ENCODE peak calls at places on chromosomes 7 and 10, in nine cellular contexts. F is lower leg skin, S is right lobe of liver, I is ovary, B is heart left ventricle, Y is NB4, Z is IMR-90, A is tibial nerve, V is sigmoid colon. W is an unnamed sample.

GRCh38 chr10:102970497-102970896 is 52.4 kb downstream of the CNNM2 start:
- DNase-seq in F (no peak), S (no peak), I (no peak), B (no peak), Y (no peak), Z (no peak), A (no peak), V (no peak), W (no peak)

GRCh38 chr7:84452618-84453017 is 258.0 kb upstream of the SEMA3A start:
- DNase-seq in F (no peak), S (no peak), I (no peak), B (no peak), Y (no peak), Z (no peak), A (no peak), V (no peak), W (no peak)

GRCh38 chr10:94383515-94383914 is 18.8 kb upstream of the TBC1D12 start:
- DNase-seq in F (no peak), S (no peak), I (no peak), B (no peak), Y (peak; percentile 82), Z (no peak), A (no peak), V (no peak), W (no peak)

GRCh38 chr10:69853064-69853463 is 51.4 kb downstream of the COL13A1 start:
- DNase-seq in F (no peak), S (no peak), I (no peak), B (no peak), Y (no peak), Z (no peak), A (no peak), V (no peak), W (no peak)

GRCh38 chr10:84540022-84540616 is 211.7 kb downstream of the CCSER2 start:
- DNase-seq in F (no peak), S (no peak), I (no peak), B (no peak), Y (no peak), Z (peak; percentile 82), A (no peak), V (no peak), W (no peak)

GRCh38 chr7:150937848-150938561 is 40.1 kb downstream of the KCNH2 start:
- DNase-seq in F (peak; percentile 85), S (peak; percentile 47), I (no peak), B (no peak), Y (peak; percentile 90), Z (peak; percentile 58), A (no peak), V (peak; percentile 67), W (no peak)

GRCh38 chr10:94076325-94076841 is 82.7 kb downstream of the PLCE1 start:
- DNase-seq in F (no peak), S (no peak), I (peak; percentile 24), B (no peak), Y (no peak), Z (peak; percentile 71), A (no peak), V (no peak), W (no peak)

GRCh38 chr10:14507156-14507555 is 176.4 kb upstream of the FRMD4A start:
- DNase-seq in F (no peak), S (no peak), I (no peak), B (no peak), Y (no peak), Z (no peak), A (no peak), V (no peak), W (no peak)

GRCh38 chr7:149741629-149742028 is 31.8 kb downstream of the ZNF467 start:
- DNase-seq in F (no peak), S (no peak), I (no peak), B (no peak), Y (no peak), Z (no peak), A (no peak), V (no peak), W (no peak)

GRCh38 chr7:24923172-24923865 is 56.7 kb downstream of the OSBPL3 start:
- DNase-seq in F (no peak), S (no peak), I (no peak), B (no peak), Y (peak; percentile 55), Z (no peak), A (no peak), V (no peak), W (no peak)
- TF ChIP-seq POLR2A in F (no peak), S (no peak), I (no peak), B (no peak), Y (no peak), Z (no peak), A (no peak), V (no peak), W (no peak)

GRCh38 chr7:116436305-116436826 is 63.2 kb upstream of the CAV2 start:
- DNase-seq in F (no peak), S (no peak), I (no peak), B (no peak), Y (no peak), Z (no peak), A (no peak), V (no peak), W (no peak)

GRCh38 chr7:116439856-116440549 is 59.5 kb upstream of the CAV2 start:
- DNase-seq in F (no peak), S (no peak), I (no peak), B (no peak), Y (no peak), Z (no peak), A (no peak), V (no peak), W (no peak)

GRCh38 chr7:116439005-116439404 is 60.5 kb upstream of the CAV2 start:
- DNase-seq in F (no peak), S (no peak), I (no peak), B (no peak), Y (no peak), Z (no peak), A (no peak), V (no peak), W (no peak)

GRCh38 chr7:116441534-116441933 is 58.0 kb upstream of the CAV2 start:
- DNase-seq in F (no peak), S (no peak), I (no peak), B (no peak), Y (no peak), Z (peak; percentile 46), A (no peak), V (no peak), W (no peak)

GRCh38 chr7:116438274-116438673 is 61.3 kb upstream of the CAV2 start:
- DNase-seq in F (no peak), S (no peak), I (no peak), B (no peak), Y (no peak), Z (peak; percentile 18), A (no peak), V (no peak), W (no peak)
- TF ChIP-seq CTCF in F (no peak), S (no peak), I (no peak), B (no peak), Y (no peak), Z (no peak), A (no peak), V (no peak), W (no peak)

GRCh38 chr10:133306941-133307379 is 1.7 kb downstream of the TUBGCP2 start:
- DNase-seq in F (no peak), S (no peak), I (no peak), B (peak; percentile 33), Y (no peak), Z (no peak), A (no peak), V (no peak), W (no peak)

GRCh38 chr10:133306097-133306476 is 2.6 kb downstream of the TUBGCP2 start:
- DNase-seq in F (no peak), S (no peak), I (no peak), B (no peak), Y (no peak), Z (no peak), A (no peak), V (no peak), W (no peak)

GRCh38 chr10:133309111-133309719 is 501 bp downstream of the ZNF511 start:
- DNase-seq in F (peak; percentile 98), S (peak; percentile 99), I (peak; percentile 95), B (peak; percentile 98), Y (peak; percentile 91), Z (peak; percentile 85), A (peak; percentile 88), V (peak; percentile 96), W (peak; percentile 93)

GRCh38 chr10:133308431-133309110 is at the start of the genes TUBGCP2 and ZNF511:
- DNase-seq in F (peak; percentile 97), S (peak; percentile 91), I (peak; percentile 93), B (peak; percentile 96), Y (peak; percentile 90), Z (peak; percentile 79), A (peak; percentile 75), V (peak; percentile 94), W (peak; percentile 93)

DNA sequence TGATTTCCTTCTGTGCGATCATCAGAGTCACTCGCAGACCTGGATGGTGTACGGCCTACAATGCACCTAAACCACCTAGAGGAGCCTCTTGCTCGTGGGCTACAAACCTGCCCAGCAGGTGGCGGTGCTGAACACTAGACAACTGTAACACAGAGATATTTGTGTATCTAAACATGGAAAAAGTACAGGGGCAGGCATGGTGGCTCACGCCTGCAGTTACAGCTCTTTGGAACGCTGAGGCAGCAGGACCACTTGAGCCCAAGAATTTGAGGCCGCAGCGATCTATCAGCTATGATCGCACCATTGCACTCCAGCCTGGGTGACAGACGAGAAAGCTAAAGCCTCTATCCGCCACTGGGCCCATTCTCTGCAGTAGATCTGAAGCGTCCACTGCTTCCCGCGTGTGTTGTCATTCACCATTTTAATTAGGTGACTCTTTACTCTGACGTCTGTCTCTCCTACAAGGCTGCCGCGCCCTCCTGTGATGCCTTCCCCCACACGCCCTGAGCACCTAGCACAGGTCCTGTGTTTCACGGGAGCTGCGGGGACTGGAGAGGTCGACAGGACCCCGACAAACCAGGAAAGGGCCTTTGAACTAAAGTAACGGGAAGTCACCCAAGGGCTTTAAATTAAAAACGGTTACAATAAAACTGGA is 769 bp downstream of the TUBGCP2 start:
- DNase-seq in F (peak; percentile 95), S (peak; percentile 88), I (peak; percentile 63), B (peak; percentile 81), Y (peak; percentile 83), Z (peak; percentile 58), A (peak; percentile 46), V (no peak), W (peak; percentile 84)
- TF ChIP-seq POLR2A in F (no peak), S (no peak), I (no peak), B (no peak), Y (no peak), Z (peak; percentile 32), A (no peak), V (no peak), W (no peak)

GRCh38 chr10:112510384-112510783 is 63.4 kb downstream of the VTI1A start:
- DNase-seq in F (no peak), S (no peak), I (no peak), B (no peak), Y (no peak), Z (no peak), A (no peak), V (no peak), W (no peak)

GRCh38 chr10:112515126-112515525 is 68.1 kb downstream of the VTI1A start:
- DNase-seq in F (no peak), S (no peak), I (no peak), B (no peak), Y (no peak), Z (no peak), A (no peak), V (no peak), W (no peak)

GRCh38 chr10:112512294-112512693 is 65.3 kb downstream of the VTI1A start:
- DNase-seq in F (no peak), S (no peak), I (no peak), B (no peak), Y (no peak), Z (no peak), A (no peak), V (no peak), W (no peak)

GRCh38 chr10:112507988-112508387 is 61.0 kb downstream of the VTI1A start:
- DNase-seq in F (no peak), S (no peak), I (no peak), B (no peak), Y (no peak), Z (no peak), A (no peak), V (no peak), W (no peak)

GRCh38 chr10:112509558-112510299 is 62.7 kb downstream of the VTI1A start:
- DNase-seq in F (no peak), S (no peak), I (no peak), B (no peak), Y (no peak), Z (no peak), A (no peak), V (no peak), W (no peak)
- TF ChIP-seq CTCF in F (no peak), S (no peak), I (no peak), B (no peak), Y (no peak), Z (no peak), A (no peak), V (no peak), W (no peak)